ENCODE peak calls at places on chromosomes 12 and 14, in seven cellular contexts. P is lower leg skin, T is WTC11, N is BJ, Q is endothelial cell, M is GM12865, I is transverse colon. R is an unnamed sample.

GRCh38 chr14:64060648-64061096 is 207.9 kb downstream of the SYNE2 start:
- DNase-seq in N (no peak), M (peak; percentile 41), Q (peak; percentile 29), T (peak; percentile 79), I (peak; percentile 42), P (no peak), R (no peak)

GRCh38 chr12:12486661-12487240 is 75.9 kb downstream of the DUSP16 start:
- DNase-seq in N (no peak), M (peak; percentile 58), T (no peak), P (no peak), I (no peak), Q (no peak), R (no peak)

GRCh38 chr14:32588448-32589320 is 259.6 kb downstream of the AKAP6 start:
- DNase-seq in M (peak; percentile 66), N (no peak), I (no peak), P (no peak), Q (peak; percentile 15), T (peak; percentile 20), R (no peak)

GRCh38 chr12:68420225-68421008 is 88.3 kb upstream of the MDM1 start:
- DNase-seq in M (no peak), P (no peak), T (no peak), I (no peak), N (no peak), Q (no peak), R (no peak)

GRCh38 chr14:71138236-71139057 is 231.2 kb downstream of the PCNX1 start:
- DNase-seq in M (no peak), Q (no peak), I (no peak), T (no peak), P (no peak), N (no peak), R (no peak)

GRCh38 chr12:128789356-128789929 is 34.3 kb downstream of the SLC15A4 start:
- DNase-seq in Q (no peak), I (no peak), T (no peak), N (no peak), P (no peak), M (peak; percentile 18), R (no peak)

GRCh38 chr14:75554482-75554881 is 23.9 kb upstream of the FLVCR2 start:
- DNase-seq in I (no peak), T (no peak), N (no peak), P (no peak), M (no peak), Q (no peak), R (no peak)

GRCh38 chr14:99708449-99708848 is 24.4 kb downstream of the CYP46A1 start:
- DNase-seq in P (peak; percentile 54), N (no peak), M (no peak), T (no peak), Q (no peak), I (no peak), R (no peak)

GRCh38 chr12:79006306-79006705 is 141.7 kb downstream of the SYT1 start:
- DNase-seq in T (no peak), N (no peak), Q (no peak), I (no peak), M (peak; percentile 1), P (no peak), R (no peak)

GRCh38 chr12:56298828-56299227 is 1.3 kb downstream of the CS start:
- DNase-seq in M (peak; percentile 8), N (no peak), I (no peak), Q (no peak), P (no peak), T (no peak), R (no peak)

GRCh38 chr12:68376901-68377300 is 44.7 kb upstream of the MDM1 start:
- DNase-seq in M (no peak), P (no peak), N (no peak), Q (no peak), I (no peak), T (no peak), R (no peak)

GRCh38 chr14:67513631-67514108 is 19.4 kb upstream of the PLEKHH1 start:
- DNase-seq in N (no peak), T (no peak), P (no peak), I (peak; percentile 39), M (no peak), Q (no peak), R (no peak)

GRCh38 chr12:108700833-108701450 is 30.4 kb downstream of the CORO1C start:
- DNase-seq in M (no peak), Q (no peak), T (no peak), N (no peak), I (no peak), P (no peak), R (no peak)

GRCh38 chr14:101705733-101706508 is 55.6 kb upstream of the PPP2R5C start:
- DNase-seq in N (no peak), I (peak; percentile 71), P (peak; percentile 91), M (peak; percentile 48), Q (no peak), T (peak; percentile 52), R (no peak)

GRCh38 chr14:98952595-98953325 is 319.2 kb downstream of the BCL11B start:
- DNase-seq in N (no peak), T (no peak), M (no peak), P (peak; percentile 89), Q (no peak), I (no peak), R (no peak)

GRCh38 chr12:124233041-124233836 is 61.7 kb upstream of the RFLNA start:
- DNase-seq in P (no peak), Q (no peak), M (no peak), T (no peak), I (no peak), N (peak; percentile 52), R (no peak)

GRCh38 chr12:70309348-70309747 is 56.7 kb upstream of the KCNMB4 start:
- DNase-seq in Q (no peak), T (no peak), P (no peak), N (no peak), M (no peak), I (no peak), R (no peak)

GRCh38 chr14:101501341-101501740 is 60.0 kb upstream of the DIO3 start:
- DNase-seq in T (no peak), I (no peak), Q (no peak), M (no peak), N (no peak), P (peak; percentile 25), R (peak; percentile 49)

GRCh38 chr14:32087173-32087861 is 10.2 kb downstream of the ARHGAP5 start:
- DNase-seq in N (no peak), P (no peak), Q (no peak), M (no peak), T (no peak), I (no peak), R (no peak)

DNA sequence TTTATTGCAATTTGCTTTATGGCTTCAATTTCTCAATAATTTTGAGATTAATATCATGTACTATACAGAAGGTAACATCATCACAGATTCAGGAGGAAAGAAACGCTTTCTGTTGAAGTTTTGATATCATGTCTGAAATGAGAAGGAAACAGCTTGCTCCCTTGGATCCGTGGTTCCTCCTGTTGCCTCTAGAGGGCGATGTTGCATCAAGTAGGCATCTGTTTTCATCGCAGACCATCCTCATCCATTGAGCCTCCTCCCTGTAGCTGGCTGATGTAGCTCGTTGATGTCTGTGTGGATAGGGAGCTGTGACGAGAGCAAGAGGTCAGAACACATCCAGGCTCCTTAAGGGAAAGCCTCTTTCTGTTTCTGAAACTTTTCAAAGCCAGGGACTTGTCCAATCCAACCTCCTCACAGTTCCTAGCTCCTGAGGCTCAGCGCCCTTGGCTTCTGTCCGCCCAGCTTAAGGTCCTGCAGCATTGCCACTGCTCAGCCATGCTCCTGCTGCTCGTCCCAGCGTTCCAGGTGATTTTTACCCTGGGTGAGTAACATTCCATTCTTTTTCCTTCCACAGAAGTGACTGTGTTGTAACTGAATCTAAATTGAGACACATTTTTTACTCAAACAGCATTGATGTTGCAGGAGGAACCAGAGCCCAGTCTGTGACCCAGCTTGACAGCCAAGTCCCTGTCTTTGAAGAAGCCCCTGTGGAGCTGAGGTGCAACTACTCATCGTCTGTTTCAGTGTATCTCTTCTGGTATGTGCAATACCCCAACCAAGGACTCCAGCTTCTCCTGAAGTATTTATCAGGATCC is 304.8 kb upstream of the OR4E1 start:
- DNase-seq in T (peak; percentile 67), P (no peak), Q (peak; percentile 68), N (no peak), I (peak; percentile 25), M (peak; percentile 58), R (no peak)
- TF ChIP-seq CTCF in T (peak; percentile 87), P (no peak), Q (peak; percentile 86), N (peak; percentile 56), I (peak; percentile 67), M (peak; percentile 91), R (peak; percentile 73)

GRCh38 chr12:26573212-26573909 is 259.6 kb downstream of the ITPR2 start:
- DNase-seq in T (no peak), P (no peak), N (no peak), Q (no peak), M (no peak), I (no peak), R (no peak)
- TF ChIP-seq CTCF in T (no peak), P (no peak), N (no peak), Q (no peak), M (no peak), I (no peak), R (no peak)

DNA sequence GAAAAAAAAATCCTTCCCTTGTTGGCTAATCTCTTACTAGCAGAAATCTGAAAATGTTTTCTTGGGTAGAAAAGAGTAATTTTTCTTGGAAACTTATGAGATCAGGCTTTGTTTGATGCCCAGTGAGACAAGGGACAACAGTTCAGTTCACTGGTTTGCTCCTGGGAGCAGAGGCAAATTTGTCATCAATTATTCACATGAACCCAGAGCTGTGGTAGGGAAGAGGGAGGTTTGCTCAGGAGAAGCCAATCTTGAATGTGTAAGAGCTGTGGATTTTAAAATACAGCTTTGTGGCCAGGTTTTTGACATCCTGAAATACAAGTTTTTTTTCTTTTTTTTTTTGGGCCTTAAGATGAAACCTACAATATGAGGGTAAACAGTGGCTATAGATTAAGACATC is 426.6 kb downstream of the ATP23 start:
- DNase-seq in Q (no peak), N (no peak), T (no peak), P (no peak), I (no peak), M (no peak), R (no peak)
- TF ChIP-seq CTCF in Q (no peak), N (no peak), T (no peak), P (no peak), I (no peak), M (no peak), R (no peak)

DNA sequence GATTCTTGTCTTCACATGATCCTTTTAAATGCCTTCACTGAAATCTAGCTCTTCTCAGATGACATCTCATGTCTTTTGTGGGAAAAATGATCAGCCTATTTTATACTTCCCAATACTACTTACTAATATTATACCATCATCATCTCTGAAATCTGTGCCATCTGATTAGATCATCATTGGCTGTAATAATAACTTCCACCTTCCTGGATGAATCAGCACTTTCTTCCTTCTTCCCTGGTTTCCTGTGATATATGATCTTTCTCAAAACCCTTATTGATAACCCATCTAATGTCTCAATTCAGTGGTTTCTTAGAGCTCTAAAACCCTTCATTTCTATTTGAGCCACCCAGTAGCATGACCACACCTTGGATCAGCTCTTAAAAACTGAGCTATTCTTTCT is 30.9 kb downstream of the GPR137C start:
- DNase-seq in Q (no peak), I (no peak), P (no peak), T (no peak), M (no peak), N (no peak), R (no peak)
- TF ChIP-seq CTCF in Q (no peak), I (no peak), P (no peak), T (no peak), M (no peak), N (no peak), R (no peak)

R was measured in chondrocyte.